ENCODE peak calls at places on chromosome 15, in five cellular contexts. O is stomach, V is tibial artery, S is DND-41, Q is endodermal cell. H is an unnamed sample.

GRCh38 chr15:98896002-98896721 is 111.4 kb downstream of the PGPEP1L start:
- DNase-seq in O (no peak), S (no peak), Q (no peak), V (no peak), H (peak; percentile 67)

GRCh38 chr15:70035719-70036077 is 62.0 kb downstream of the TLE3 start:
- DNase-seq in S (no peak), V (no peak), O (no peak), Q (no peak), H (no peak)

GRCh38 chr15:77603616-77604406 is 28.9 kb downstream of the LINGO1 start:
- DNase-seq in S (no peak), Q (no peak), O (no peak), V (no peak), H (no peak)

GRCh38 chr15:101225658-101226057 is 26.2 kb downstream of the CHSY1 start:
- DNase-seq in Q (no peak), O (no peak), S (no peak), V (no peak), H (no peak)

GRCh38 chr15:89196994-89197393 is 24.4 kb downstream of the RLBP1 start:
- DNase-seq in O (peak; percentile 37), S (no peak), Q (no peak), V (no peak), H (no peak)

GRCh38 chr15:100096700-100097099 is 245.1 kb downstream of the ADAMTS17 start:
- DNase-seq in O (no peak), Q (peak; percentile 18), V (no peak), S (no peak), H (no peak)

GRCh38 chr15:85837011-85837433 is 42.3 kb upstream of the KLHL25 start:
- DNase-seq in O (peak; percentile 77), S (no peak), Q (peak; percentile 35), V (no peak), H (no peak)

GRCh38 chr15:88834211-88834812 is 31.1 kb downstream of the ACAN start:
- DNase-seq in Q (peak; percentile 86), O (peak; percentile 37), S (no peak), V (peak; percentile 52), H (no peak)

GRCh38 chr15:68797157-68797556 is 23.5 kb downstream of the ANP32A start:
- DNase-seq in V (no peak), S (no peak), O (no peak), Q (no peak), H (no peak)

GRCh38 chr15:36882487-36883108 is 217.8 kb downstream of the MEIS2 start:
- DNase-seq in S (no peak), Q (peak; percentile 73), O (no peak), V (no peak), H (no peak)

GRCh38 chr15:61749169-61749568 is 311.1 kb downstream of the VPS13C start:
- DNase-seq in O (no peak), S (no peak), Q (no peak), V (no peak), H (no peak)

GRCh38 chr15:58510715-58511465 is 79.1 kb downstream of the LIPC start:
- DNase-seq in Q (peak; percentile 11), O (no peak), S (no peak), V (no peak), H (peak; percentile 68)

GRCh38 chr15:78838480-78838879 is 27.2 kb upstream of the ADAMTS7 start:
- DNase-seq in S (no peak), O (no peak), Q (no peak), V (peak; percentile 57), H (no peak)

GRCh38 chr15:96514607-96515285 is 184.2 kb downstream of the NR2F2 start:
- DNase-seq in O (peak; percentile 34), Q (no peak), S (no peak), V (no peak), H (no peak)

GRCh38 chr15:58179741-58180381 is 41.7 kb downstream of the AQP9 start:
- DNase-seq in Q (no peak), S (no peak), V (no peak), O (no peak), H (no peak)

GRCh38 chr15:43483306-43484128 is 9.4 kb downstream of the TP53BP1 start:
- DNase-seq in Q (no peak), O (no peak), S (no peak), V (no peak), H (peak; percentile 12)

GRCh38 chr15:37758412-37758811 is 176.0 kb upstream of the TMCO5A start:
- DNase-seq in O (peak; percentile 28), S (no peak), Q (no peak), V (no peak), H (no peak)

GRCh38 chr15:81375461-81375860 is 1.4 kb upstream of the TMC3 start:
- DNase-seq in V (no peak), S (no peak), Q (no peak), O (no peak), H (no peak)

GRCh38 chr15:81336568-81336967 is 12.6 kb upstream of the STARD5 start:
- DNase-seq in V (no peak), O (no peak), S (peak; percentile 19), Q (no peak), H (no peak)

GRCh38 chr15:100111103-100112060 is 230.4 kb downstream of the ADAMTS17 start:
- DNase-seq in O (peak; percentile 28), V (peak; percentile 79), S (peak; percentile 21), Q (no peak), H (peak; percentile 89)

GRCh38 chr15:74790080-74790916 is 8.4 kb downstream of the CSK start:
- DNase-seq in S (no peak), V (peak; percentile 56), O (peak; percentile 61), Q (no peak), H (peak; percentile 88)

GRCh38 chr15:37218351-37218916 is 118.1 kb upstream of the MEIS2 start:
- DNase-seq in V (no peak), Q (no peak), S (no peak), O (no peak), H (no peak)

GRCh38 chr15:57227181-57227580 is 149.1 kb upstream of the CGNL1 start:
- DNase-seq in S (no peak), V (no peak), Q (no peak), O (no peak), H (no peak)

GRCh38 chr15:89984001-89984400 is 17.1 kb upstream of the ZNF710 start:
- DNase-seq in Q (no peak), S (no peak), V (no peak), O (no peak), H (no peak)

GRCh38 chr15:53829471-53829870 is 70.0 kb upstream of the WDR72 start:
- DNase-seq in O (no peak), S (no peak), V (no peak), Q (no peak), H (no peak)

GRCh38 chr15:41893422-41894250 is at the start of gene SPTBN5:
- DNase-seq in O (no peak), Q (no peak), V (no peak), S (no peak), H (no peak)
- H3K27ac ChIP-seq in O (peak within 1 kb of the TSS; percentile 43), Q (no peak within 1 kb of the TSS), V (peak within 1 kb of the TSS; percentile 51), S (no peak within 1 kb of the TSS), H (peak within 1 kb of the TSS; percentile 41)

DNA sequence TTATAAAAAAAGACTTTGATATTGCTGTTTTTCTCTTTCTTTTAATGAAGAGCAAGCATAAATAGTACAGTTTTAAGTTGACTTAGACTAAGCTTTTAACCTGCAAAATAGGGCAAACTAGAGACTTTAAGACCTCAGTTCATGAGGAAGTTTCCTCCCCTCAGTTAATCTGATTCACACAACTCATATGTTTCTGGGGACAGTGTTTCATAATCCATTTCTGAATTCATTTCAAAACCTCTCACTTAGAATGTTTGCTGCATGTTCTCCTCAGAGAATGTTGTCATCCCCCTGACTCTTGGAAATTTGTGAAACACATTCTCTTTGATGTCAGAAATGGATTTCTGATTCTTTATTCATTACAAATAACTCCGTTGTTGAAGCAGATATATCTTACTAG is 79.3 kb upstream of the SKOR1 start:
- DNase-seq in O (no peak), V (no peak), S (no peak), Q (no peak), H (no peak)
- H3K27ac ChIP-seq in O (no peak overlapping the region), V (no peak overlapping the region), S (no peak overlapping the region), Q (no peak overlapping the region), H (no peak overlapping the region)

GRCh38 chr15:65369148-65369547 is 8.7 kb downstream of the IGDCC3 start:
- DNase-seq in O (no peak), S (no peak), Q (peak; percentile 47), V (no peak), H (no peak)
- H3K27ac ChIP-seq in O (no peak overlapping the region), S (no peak overlapping the region), Q (peak overlapping the region; percentile 99), V (no peak overlapping the region), H (no peak overlapping the region)

GRCh38 chr15:45456212-45457106 is 66.1 kb downstream of the SLC30A4 start:
- DNase-seq in V (peak; percentile 58), S (peak; percentile 50), Q (peak; percentile 50), O (peak; percentile 55), H (peak; percentile 89)

GRCh38 chr15:45458746-45459403 is 63.7 kb downstream of the SLC30A4 start:
- DNase-seq in S (peak; percentile 73), V (peak; percentile 64), O (peak; percentile 84), Q (peak; percentile 89), H (peak; percentile 65)

GRCh38 chr15:45457641-45458539 is 64.7 kb downstream of the SLC30A4 start:
- DNase-seq in O (peak; percentile 75), V (peak; percentile 51), S (peak; percentile 78), Q (peak; percentile 88), H (peak; percentile 83)

GRCh38 chr15:45454825-45455224 is 67.7 kb downstream of the SLC30A4 start:
- DNase-seq in V (peak; percentile 44), Q (no peak), O (peak; percentile 86), S (peak; percentile 82), H (peak; percentile 90)

DNA sequence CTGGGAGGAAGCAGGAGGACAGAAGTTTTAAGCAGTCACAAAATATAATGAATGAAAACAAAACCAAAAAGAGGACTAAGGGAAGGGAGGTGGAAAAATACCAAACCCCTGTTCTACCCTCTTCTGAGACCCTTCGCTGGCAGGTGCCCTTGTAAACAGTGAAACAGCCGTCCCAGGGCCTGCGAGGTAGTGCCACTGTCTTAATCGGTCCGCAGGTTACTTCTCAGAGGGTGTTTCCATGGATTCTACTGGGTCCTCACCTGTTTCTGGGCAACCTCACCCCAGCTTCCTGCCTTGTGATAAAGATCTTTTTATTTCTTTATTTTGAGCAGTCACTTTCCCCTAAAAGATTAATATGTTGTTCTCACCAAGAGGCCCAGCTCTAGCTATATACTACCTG is 65.3 kb downstream of the SLC30A4 start:
- DNase-seq in S (no peak), V (no peak), Q (peak; percentile 56), O (no peak), H (no peak)
- H3K27ac ChIP-seq in S (no peak overlapping the region), V (no peak overlapping the region), Q (no peak overlapping the region), O (peak overlapping the region; percentile 26), H (peak overlapping the region; percentile 89)

DNA sequence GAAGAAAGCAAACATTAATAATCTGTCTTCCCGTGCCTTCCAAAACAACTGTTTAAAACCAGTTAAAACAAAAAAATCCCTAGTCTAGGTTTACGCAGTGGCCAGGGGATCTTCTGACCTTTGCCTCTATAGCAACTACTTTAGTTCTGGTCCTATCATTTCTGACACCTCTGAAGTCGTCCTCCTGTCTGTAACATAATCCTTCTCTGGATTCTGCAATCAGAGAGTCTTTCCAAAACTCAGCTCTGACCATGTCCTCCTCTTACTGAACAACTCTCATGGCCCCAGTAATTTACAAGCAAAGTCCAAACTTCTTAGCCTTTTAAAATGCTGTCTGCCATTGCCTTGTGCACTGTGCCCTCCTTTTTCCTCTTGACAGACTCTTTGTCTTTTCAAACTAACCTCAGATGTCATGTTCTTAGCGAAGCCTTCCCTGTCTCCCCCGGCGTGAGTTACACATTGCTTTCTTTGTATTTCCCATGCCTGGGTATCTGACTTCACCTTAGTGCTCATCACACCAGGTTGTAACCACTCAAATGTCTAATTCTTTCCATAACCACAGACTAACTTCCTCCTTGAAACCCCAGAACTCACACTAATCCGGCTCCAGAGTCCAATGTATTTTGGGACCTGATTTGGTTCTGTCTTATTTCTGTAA is 105.2 kb upstream of the BNIP2 start:
- DNase-seq in Q (no peak), O (no peak), S (no peak), V (no peak), H (no peak)
- H3K27ac ChIP-seq in Q (no peak overlapping the region), O (no peak overlapping the region), S (no peak overlapping the region), V (no peak overlapping the region), H (no peak overlapping the region)

H was measured in SJSA1.